ENCODE peak calls at places on chromosomes 4 and X, in four cellular contexts. D is hepatocyte, N is epithelial cell of esophagus, F is fibroblast of pulmonary artery. R is an unnamed sample.
A peak's percentile ranks its signal among the peaks of the same experiment; 100 is the strongest.

GRCh38 chr4:122591196-122591595 is 29.7 kb downstream of the IL21 start:
- DNase-seq in F (no peak), N (peak; percentile 19), D (no peak), R (no peak)

GRCh38 chrX:147848009-147848408 is 63.7 kb upstream of the FMR1 start:
- DNase-seq in D (peak; percentile 19), F (no peak), N (no peak), R (no peak)

GRCh38 chrX:120801426-120801825 is 74.2 kb downstream of the CT47B1 start:
- DNase-seq in D (no peak), N (no peak), F (no peak), R (no peak)

GRCh38 chrX:11759461-11760311 is 1.6 kb downstream of the MSL3 start:
- DNase-seq in D (peak; percentile 90), F (peak; percentile 93), N (peak; percentile 90), R (peak; percentile 41)

GRCh38 chrX:75276666-75277065 is 2.8 kb downstream of the UPRT start:
- DNase-seq in N (peak; percentile 9), F (no peak), D (no peak), R (no peak)

GRCh38 chrX:73830489-73831414 is 267.8 kb downstream of the CHIC1 start:
- DNase-seq in F (no peak), D (no peak), N (no peak), R (no peak)

GRCh38 chr4:8344387-8344786 is 74.8 kb downstream of the HTRA3 start:
- DNase-seq in F (no peak), N (no peak), D (no peak), R (no peak)

GRCh38 chr4:77432702-77433101 is 172.9 kb upstream of the CXCL13 start:
- DNase-seq in D (no peak), F (no peak), N (peak; percentile 18), R (no peak)

GRCh38 chr4:175215657-175216056 is 297.5 kb downstream of the ADAM29 start:
- DNase-seq in F (no peak), N (no peak), D (no peak), R (no peak)

GRCh38 chr4:44157611-44158277 is 290.9 kb downstream of the KCTD8 start:
- DNase-seq in N (peak; percentile 41), D (peak; percentile 46), F (peak; percentile 64), R (no peak)

GRCh38 chr4:87209182-87209581 is 11.2 kb downstream of the KLHL8 start:
- DNase-seq in D (no peak), N (no peak), F (no peak), R (no peak)

GRCh38 chrX:63434665-63435064 is 83.5 kb upstream of the SPIN4 start:
- DNase-seq in N (peak; percentile 85), D (peak; percentile 25), F (peak; percentile 23), R (no peak)

GRCh38 chr4:153166971-153167501 is 37.2 kb upstream of the TRIM2 start:
- DNase-seq in F (peak; percentile 80), D (no peak), N (peak; percentile 65), R (no peak)

GRCh38 chrX:53383376-53384087 is 38.9 kb downstream of the SMC1A start:
- DNase-seq in F (no peak), D (no peak), N (peak; percentile 30), R (no peak)

GRCh38 chr4:98929341-98930267 is 671 bp upstream of the EIF4E start:
- DNase-seq in N (peak; percentile 98), F (peak; percentile 89), D (peak; percentile 73), R (peak; percentile 85)

GRCh38 chr4:25019501-25019900 is 11.2 kb downstream of the LGI2 start:
- DNase-seq in D (no peak), F (no peak), N (no peak), R (no peak)

GRCh38 chrX:140983730-140984129 is 18.7 kb upstream of the SPANXB1 start:
- DNase-seq in D (no peak), F (no peak), N (no peak), R (no peak)

GRCh38 chr4:86271057-86271456 is 88.8 kb downstream of the MAPK10 start:
- DNase-seq in D (no peak), F (no peak), N (no peak), R (no peak)

GRCh38 chr4:166277851-166278250 is 404.8 kb downstream of the TLL1 start:
- DNase-seq in F (no peak), D (no peak), N (no peak), R (peak; percentile 44)

GRCh38 chr4:166280642-166281041 is 407.6 kb downstream of the TLL1 start:
- DNase-seq in F (no peak), N (no peak), D (no peak), R (no peak)

GRCh38 chr4:166277406-166277805 is 404.4 kb downstream of the TLL1 start:
- DNase-seq in D (no peak), N (no peak), F (peak; percentile 49), R (peak; percentile 67)

GRCh38 chr4:166282081-166282770 is 409.2 kb downstream of the TLL1 start:
- DNase-seq in F (peak; percentile 29), D (no peak), N (peak; percentile 71), R (no peak)

GRCh38 chr4:166279261-166279660 is 406.2 kb downstream of the TLL1 start:
- DNase-seq in D (no peak), N (no peak), F (no peak), R (no peak)
- H3K4me3 ChIP-seq in D (no peak overlapping the region), N (no peak overlapping the region), F (no peak overlapping the region), R (no peak overlapping the region)

GRCh38 chrX:26651755-26652154 is 435.8 kb downstream of the MAGEB5 start:
- DNase-seq in D (no peak), N (peak; percentile 2), F (no peak), R (no peak)
- TF ChIP-seq CTCF in D (no peak), N (no peak), F (no peak), R (no peak)

GRCh38 chr4:64935469-64936001 is 526.3 kb upstream of the TECRL start:
- DNase-seq in D (no peak), N (no peak), F (no peak), R (no peak)

GRCh38 chr4:64940698-64941097 is 531.4 kb upstream of the TECRL start:
- DNase-seq in N (peak; percentile 16), F (no peak), D (no peak), R (no peak)
- H3K4me3 ChIP-seq in N (no peak overlapping the region), F (no peak overlapping the region), D (no peak overlapping the region), R (no peak overlapping the region)

GRCh38 chr4:103032575-103032974 is 13.1 kb upstream of the SLC9B1 start:
- DNase-seq in D (peak; percentile 53), F (peak; percentile 59), N (peak; percentile 63), R (no peak)
- TF ChIP-seq CTCF in D (peak; percentile 43), F (peak; percentile 71), N (peak; percentile 53), R (peak; percentile 46)

DNA sequence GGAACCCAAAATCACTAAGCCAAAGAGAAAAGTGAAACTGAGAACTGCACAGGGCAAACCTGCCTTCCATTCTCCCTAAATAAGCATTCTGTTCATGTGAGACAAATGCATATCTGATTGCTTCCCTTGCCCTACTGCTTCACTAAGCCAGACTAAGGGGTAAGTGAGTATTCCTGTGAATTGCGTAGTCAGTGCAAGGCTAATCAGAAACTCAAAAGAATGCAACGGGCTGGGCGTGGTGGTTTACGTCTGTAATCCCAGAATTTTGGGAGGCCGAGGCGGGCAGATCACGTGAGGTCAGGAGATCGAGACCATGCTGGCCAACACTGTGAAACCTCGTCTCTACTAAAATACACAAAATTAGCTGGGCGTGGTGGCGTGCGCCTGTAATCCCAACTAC is 10.8 kb upstream of the XIAP start:
- DNase-seq in N (no peak), F (no peak), D (no peak), R (no peak)
- H3K4me3 ChIP-seq in N (no peak overlapping the region), F (no peak overlapping the region), D (no peak overlapping the region), R (no peak overlapping the region)

DNA sequence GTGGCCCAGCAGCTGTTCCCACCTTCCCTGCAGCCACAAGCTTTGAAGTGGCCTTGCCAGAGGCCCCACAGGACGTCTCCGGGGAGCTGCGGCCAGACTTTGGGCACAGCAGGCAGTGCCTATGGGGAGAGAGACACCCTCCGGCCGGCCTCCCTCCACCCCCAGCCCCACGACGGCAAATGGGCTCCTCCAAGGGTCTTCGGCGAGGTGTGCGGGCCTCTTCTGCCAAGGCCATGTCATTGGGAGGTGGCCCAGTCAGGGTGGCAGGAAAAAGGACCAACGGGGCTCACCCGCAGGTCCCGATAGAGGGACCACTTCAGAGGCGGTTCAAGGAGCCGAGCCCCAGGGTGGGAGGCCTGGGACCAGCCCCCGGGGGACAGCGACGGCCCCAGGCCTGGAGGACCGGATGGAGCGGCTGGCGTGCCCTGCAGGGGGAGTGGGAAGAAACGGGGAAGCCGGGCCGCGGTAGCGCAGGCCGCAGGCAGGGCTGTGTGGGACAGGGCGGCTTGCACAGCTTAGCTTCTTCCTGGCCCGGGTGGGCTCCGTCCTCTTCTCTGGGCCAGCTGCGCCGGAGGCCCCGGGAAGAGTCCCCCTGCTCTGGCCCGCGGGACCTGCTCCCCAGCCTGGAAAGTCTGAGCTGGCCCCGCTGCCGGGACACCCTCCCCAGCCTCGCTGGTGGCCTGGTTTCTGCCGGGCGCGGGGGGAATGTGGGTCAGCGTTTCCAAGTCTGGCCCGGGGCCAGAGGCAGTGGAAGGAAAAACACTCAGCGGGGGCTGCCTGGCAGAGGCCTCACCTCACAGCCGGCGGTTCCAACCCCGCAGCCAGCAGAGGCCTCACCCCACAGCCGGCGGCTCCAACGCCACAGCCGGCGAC is 21.9 kb upstream of the SPON2 start:
- DNase-seq in F (peak; percentile 50), D (peak; percentile 36), N (no peak), R (no peak)
- TF ChIP-seq CTCF in F (no peak), D (no peak), N (no peak), R (no peak)

DNA sequence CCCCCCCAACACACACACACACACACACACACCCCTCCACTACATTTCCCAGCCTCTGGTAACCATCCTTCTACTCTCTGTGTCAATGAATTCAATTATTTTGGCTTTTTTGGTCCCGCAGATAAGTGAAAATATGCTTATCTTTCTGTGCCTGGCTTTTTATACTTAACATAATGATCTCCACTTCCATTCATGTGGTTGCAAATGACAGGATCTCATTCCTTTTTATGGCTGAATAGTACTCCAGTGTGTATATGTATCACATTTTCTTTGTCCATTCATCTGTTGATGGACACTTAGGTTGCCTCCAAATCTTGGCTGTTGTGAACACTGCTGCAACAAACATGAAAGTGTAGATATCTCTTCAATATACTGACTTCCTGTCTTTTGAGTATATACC is 59.8 kb downstream of the PDLIM5 start:
- DNase-seq in F (no peak), N (no peak), D (no peak), R (no peak)
- H3K4me3 ChIP-seq in F (no peak overlapping the region), N (no peak overlapping the region), D (no peak overlapping the region), R (no peak overlapping the region)

GRCh38 chr4:1345905-1346780 is 865 bp upstream of the UVSSA start:
- DNase-seq in D (peak; percentile 83), F (peak; percentile 57), N (peak; percentile 54), R (no peak)
- TF ChIP-seq CTCF in D (peak; percentile 35), F (peak; percentile 43), N (peak; percentile 48), R (peak; percentile 41)

GRCh38 chr4:68348577-68348976 is 1.3 kb downstream of the YTHDC1 start:
- DNase-seq in N (no peak), D (no peak), F (no peak), R (no peak)

GRCh38 chr4:68344049-68344448 is 5.8 kb downstream of the YTHDC1 start:
- DNase-seq in N (no peak), F (no peak), D (no peak), R (no peak)

GRCh38 chr4:68347845-68348244 is 2.0 kb downstream of the YTHDC1 start:
- DNase-seq in D (no peak), F (no peak), N (no peak), R (no peak)

GRCh38 chr4:68344785-68345184 is 5.1 kb downstream of the YTHDC1 start:
- DNase-seq in F (no peak), D (no peak), N (no peak), R (no peak)

GRCh38 chr4:68346461-68346860 is 3.4 kb downstream of the YTHDC1 start:
- DNase-seq in N (peak; percentile 88), F (no peak), D (peak; percentile 23), R (no peak)
- H3K4me3 ChIP-seq in N (peak overlapping the region; percentile 93), F (no peak overlapping the region), D (peak overlapping the region; percentile 68), R (no peak overlapping the region)